ENCODE peak calls at places on chromosomes 2 and 18, in six cellular contexts. One of them, this sample, is unnamed.
A peak's percentile ranks its signal among the peaks of the same experiment; 100 is the strongest.

GRCh38 chr2:156982615-156983014 is 274.9 kb upstream of the GALNT5 start:
- DNase-seq in NCI-H510A treated with DMSO at 0.1 percent for 48 hours: no peak
- DNase-seq in glutamatergic neuron: no peak
- DNase-seq in nephron progenitor cell: no peak
- DNase-seq in left lung: no peak
- DNase-seq in fibroblast of the aortic adventitia: no peak
- DNase-seq in this sample: no peak

GRCh38 chr18:331231-331771 is 63.5 kb upstream of the THOC1 start:
- DNase-seq in NCI-H510A treated with DMSO at 0.1 percent for 48 hours: no peak
- DNase-seq in glutamatergic neuron: no peak
- DNase-seq in nephron progenitor cell: no peak
- DNase-seq in left lung: no peak
- DNase-seq in fibroblast of the aortic adventitia: peak; percentile 22
- DNase-seq in this sample: peak; percentile 4

GRCh38 chr2:9656270-9656766 is 25.5 kb upstream of the YWHAQ start:
- DNase-seq in NCI-H510A treated with DMSO at 0.1 percent for 48 hours: no peak
- DNase-seq in glutamatergic neuron: no peak
- DNase-seq in nephron progenitor cell: no peak
- DNase-seq in left lung: no peak
- DNase-seq in fibroblast of the aortic adventitia: peak; percentile 90
- DNase-seq in this sample: peak; percentile 91

GRCh38 chr2:177433402-177433801 is 40.8 kb downstream of the AGPS start:
- DNase-seq in NCI-H510A treated with DMSO at 0.1 percent for 48 hours: no peak
- DNase-seq in glutamatergic neuron: no peak
- DNase-seq in nephron progenitor cell: no peak
- DNase-seq in left lung: no peak
- DNase-seq in fibroblast of the aortic adventitia: no peak
- DNase-seq in this sample: no peak

GRCh38 chr2:84749442-84749841 is 131.4 kb downstream of the TRABD2A start:
- DNase-seq in NCI-H510A treated with DMSO at 0.1 percent for 48 hours: no peak
- DNase-seq in glutamatergic neuron: no peak
- DNase-seq in nephron progenitor cell: no peak
- DNase-seq in left lung: no peak
- DNase-seq in fibroblast of the aortic adventitia: no peak
- DNase-seq in this sample: no peak

GRCh38 chr2:156077041-156077735 is 255.3 kb downstream of the NR4A2 start:
- DNase-seq in NCI-H510A treated with DMSO at 0.1 percent for 48 hours: no peak
- DNase-seq in glutamatergic neuron: no peak
- DNase-seq in nephron progenitor cell: no peak
- DNase-seq in left lung: no peak
- DNase-seq in fibroblast of the aortic adventitia: peak; percentile 5
- DNase-seq in this sample: no peak

GRCh38 chr2:239306274-239307220 is 94.3 kb downstream of the HDAC4 start:
- DNase-seq in NCI-H510A treated with DMSO at 0.1 percent for 48 hours: no peak
- DNase-seq in glutamatergic neuron: no peak
- DNase-seq in nephron progenitor cell: no peak
- DNase-seq in left lung: no peak
- DNase-seq in fibroblast of the aortic adventitia: no peak
- DNase-seq in this sample: no peak

GRCh38 chr2:237134321-237134720 is 48.6 kb downstream of the COPS8 start:
- DNase-seq in NCI-H510A treated with DMSO at 0.1 percent for 48 hours: no peak
- DNase-seq in glutamatergic neuron: no peak
- DNase-seq in nephron progenitor cell: no peak
- DNase-seq in left lung: no peak
- DNase-seq in fibroblast of the aortic adventitia: no peak
- DNase-seq in this sample: no peak

GRCh38 chr2:173657996-173658717 is 303.5 kb downstream of the CDCA7 start:
- DNase-seq in NCI-H510A treated with DMSO at 0.1 percent for 48 hours: no peak
- DNase-seq in glutamatergic neuron: no peak
- DNase-seq in nephron progenitor cell: no peak
- DNase-seq in left lung: no peak
- DNase-seq in fibroblast of the aortic adventitia: peak; percentile 92
- DNase-seq in this sample: peak; percentile 69

This sample was measured in HFF-Myc.